ENCODE peak calls at places on chromosomes 5 and 9, in four cellular contexts. One of them, this sample, is unnamed.

GRCh38 chr9:125393426-125393825 is 131.8 kb downstream of the GAPVD1 start:
- DNase-seq in breast epithelium: no peak
- DNase-seq in A549: no peak
- DNase-seq in H7: no peak
- DNase-seq in this sample: no peak

GRCh38 chr9:114836769-114837168 is 30.9 kb upstream of the TNFSF15 start:
- DNase-seq in breast epithelium: no peak
- DNase-seq in A549: no peak
- DNase-seq in H7: no peak
- DNase-seq in this sample: no peak

GRCh38 chr5:98588225-98588624 is 185.2 kb upstream of the RGMB start:
- DNase-seq in breast epithelium: no peak
- DNase-seq in A549: no peak
- DNase-seq in H7: no peak
- DNase-seq in this sample: no peak

GRCh38 chr9:136853596-136854112 is 1.5 kb downstream of the MAMDC4 start:
- DNase-seq in breast epithelium: no peak
- DNase-seq in A549: no peak
- DNase-seq in H7: no peak
- DNase-seq in this sample: no peak

GRCh38 chr5:137506296-137506695 is 7.2 kb upstream of the SPOCK1 start:
- DNase-seq in breast epithelium: no peak
- DNase-seq in A549: no peak
- DNase-seq in H7: no peak
- DNase-seq in this sample: no peak

GRCh38 chr9:81534138-81534865 is 155.0 kb downstream of the TLE1 start:
- DNase-seq in breast epithelium: no peak
- DNase-seq in A549: no peak
- DNase-seq in H7: no peak
- DNase-seq in this sample: no peak

GRCh38 chr9:91740713-91741112 is 209.3 kb downstream of the ROR2 start:
- DNase-seq in breast epithelium: no peak
- DNase-seq in A549: no peak
- DNase-seq in H7: no peak
- DNase-seq in this sample: no peak

GRCh38 chr5:16902846-16903245 is 33.2 kb downstream of the MYO10 start:
- DNase-seq in breast epithelium: no peak
- DNase-seq in A549: no peak
- DNase-seq in H7: no peak
- DNase-seq in this sample: no peak

GRCh38 chr9:135515541-135515951 is 5.7 kb upstream of the LCN1 start:
- DNase-seq in breast epithelium: no peak
- DNase-seq in A549: no peak
- DNase-seq in H7: peak
- DNase-seq in this sample: no peak

GRCh38 chr9:22208846-22209585 is 199.9 kb upstream of the CDKN2B start:
- DNase-seq in breast epithelium: no peak
- DNase-seq in A549: no peak
- DNase-seq in H7: no peak
- DNase-seq in this sample: no peak

GRCh38 chr5:154793599-154794524 is 38.7 kb downstream of the LARP1 start:
- DNase-seq in breast epithelium: no peak
- DNase-seq in A549: no peak
- DNase-seq in H7: no peak
- DNase-seq in this sample: no peak

GRCh38 chr9:92036411-92036746 is 78.8 kb downstream of the SPTLC1 start:
- DNase-seq in breast epithelium: no peak
- DNase-seq in A549: no peak
- DNase-seq in H7: no peak
- DNase-seq in this sample: no peak

GRCh38 chr5:174533771-174534221 is 190.6 kb upstream of the MSX2 start:
- DNase-seq in breast epithelium: no peak
- DNase-seq in A549: peak
- DNase-seq in H7: no peak
- DNase-seq in this sample: no peak

GRCh38 chr9:124869466-124869985 is 7.6 kb downstream of the ARPC5L start:
- DNase-seq in breast epithelium: no peak
- DNase-seq in A549: no peak
- DNase-seq in H7: peak
- DNase-seq in this sample: no peak

GRCh38 chr5:53879708-53880356 is 319.4 kb downstream of the NDUFS4 start:
- DNase-seq in breast epithelium: no peak
- DNase-seq in A549: no peak
- DNase-seq in H7: no peak
- DNase-seq in this sample: no peak

GRCh38 chr9:123929177-123929869 is 603 bp downstream of the DENND1A start:
- DNase-seq in breast epithelium: no peak
- DNase-seq in A549: no peak
- DNase-seq in H7: peak
- DNase-seq in this sample: no peak

GRCh38 chr9:136679431-136679941 is 7.8 kb downstream of the AGPAT2 start:
- DNase-seq in breast epithelium: peak
- DNase-seq in A549: no peak
- DNase-seq in H7: peak
- DNase-seq in this sample: no peak

GRCh38 chr9:130707225-130707976 is 13.8 kb downstream of the EXOSC2 start:
- DNase-seq in breast epithelium: no peak
- DNase-seq in A549: peak
- DNase-seq in H7: peak
- DNase-seq in this sample: peak

GRCh38 chr9:127004946-127005769 is 90.6 kb downstream of the RALGPS1 start:
- DNase-seq in breast epithelium: no peak
- DNase-seq in A549: no peak
- DNase-seq in H7: no peak
- DNase-seq in this sample: peak

GRCh38 chr5:158302029-158302428 is 443.1 kb upstream of the CLINT1 start:
- DNase-seq in breast epithelium: no peak
- DNase-seq in A549: no peak
- DNase-seq in H7: no peak
- DNase-seq in this sample: no peak

GRCh38 chr5:139075066-139076050 is 122.8 kb downstream of the SIL1 start:
- DNase-seq in breast epithelium: no peak
- DNase-seq in A549: no peak
- DNase-seq in H7: no peak
- DNase-seq in this sample: no peak

GRCh38 chr5:179795049-179795862 is 1.5 kb downstream of the LTC4S start:
- DNase-seq in breast epithelium: no peak
- DNase-seq in A549: no peak
- DNase-seq in H7: peak
- DNase-seq in this sample: no peak

GRCh38 chr5:75734913-75735789 is 17.9 kb upstream of the POC5 start:
- DNase-seq in breast epithelium: no peak
- DNase-seq in A549: peak
- DNase-seq in H7: peak
- DNase-seq in this sample: peak

GRCh38 chr5:134003064-134003956 is 1.5 kb downstream of the VDAC1 start:
- DNase-seq in breast epithelium: no peak
- DNase-seq in A549: no peak
- DNase-seq in H7: peak
- DNase-seq in this sample: no peak

GRCh38 chr9:72457366-72457765 is 64.0 kb upstream of the TMC1 start:
- DNase-seq in breast epithelium: no peak
- DNase-seq in A549: no peak
- DNase-seq in H7: no peak
- DNase-seq in this sample: no peak

GRCh38 chr5:59020611-59021285 is 437.9 kb downstream of the RAB3C start:
- DNase-seq in breast epithelium: no peak
- DNase-seq in A549: no peak
- DNase-seq in H7: no peak
- DNase-seq in this sample: no peak
- H3K4me3 ChIP-seq in breast epithelium: no peak
- H3K4me3 ChIP-seq in A549: peak
- H3K4me3 ChIP-seq in H7: no peak
- H3K4me3 ChIP-seq in this sample: no peak

GRCh38 chr5:97098864-97099454 is 43.5 kb downstream of the LIX1 start:
- DNase-seq in breast epithelium: no peak
- DNase-seq in A549: no peak
- DNase-seq in H7: no peak
- DNase-seq in this sample: no peak
- H3K4me3 ChIP-seq in breast epithelium: no peak
- H3K4me3 ChIP-seq in A549: no peak
- H3K4me3 ChIP-seq in H7: no peak
- H3K4me3 ChIP-seq in this sample: no peak

GRCh38 chr9:950139-950538 is 26.3 kb upstream of the DMRT3 start:
- DNase-seq in breast epithelium: no peak
- DNase-seq in A549: no peak
- DNase-seq in H7: no peak
- DNase-seq in this sample: no peak
- H3K4me3 ChIP-seq in breast epithelium: no peak
- H3K4me3 ChIP-seq in A549: no peak
- H3K4me3 ChIP-seq in H7: no peak
- H3K4me3 ChIP-seq in this sample: no peak

GRCh38 chr5:119750887-119751733 is 121.8 kb downstream of the FAM170A start:
- DNase-seq in breast epithelium: no peak
- DNase-seq in A549: no peak
- DNase-seq in H7: no peak
- DNase-seq in this sample: no peak
- H3K4me3 ChIP-seq in breast epithelium: no peak
- H3K4me3 ChIP-seq in A549: no peak
- H3K4me3 ChIP-seq in H7: no peak
- H3K4me3 ChIP-seq in this sample: no peak

GRCh38 chr5:132747693-132748440 is 641 bp downstream of the CCNI2 start:
- DNase-seq in breast epithelium: peak
- DNase-seq in A549: no peak
- DNase-seq in H7: peak
- DNase-seq in this sample: no peak
- H3K4me3 ChIP-seq in breast epithelium: peak
- H3K4me3 ChIP-seq in A549: peak
- H3K4me3 ChIP-seq in H7: peak
- H3K4me3 ChIP-seq in this sample: peak

GRCh38 chr9:116928884-116929283 is 241.8 kb downstream of the TRIM32 start:
- DNase-seq in breast epithelium: no peak
- DNase-seq in A549: no peak
- DNase-seq in H7: peak
- DNase-seq in this sample: no peak
- H3K4me3 ChIP-seq in breast epithelium: no peak
- H3K4me3 ChIP-seq in A549: no peak
- H3K4me3 ChIP-seq in H7: no peak
- H3K4me3 ChIP-seq in this sample: no peak